ENCODE peak calls at places on chromosomes 7 and 10, in seven cellular contexts. A is stimulated activated CD8-positive, alpha-beta memory T cell treated with anti-CD3 and anti-CD28 coated beads, Interleukin-2, amount 100 ng/mL, for 48 hours; U is amygdala; M is right atrium auricular region; P is HFFc6; X is stromal cell of bone marrow; O is brain microvascular endothelial cell. N is an unnamed sample.

GRCh38 chr7:134637441-134637840 is 9.2 kb upstream of the BPGM start:
- DNase-seq in A (no peak), U (no peak), M (no peak), P (no peak), X (no peak), O (no peak), N (no peak)

GRCh38 chr10:102505462-102506115 is 1.8 kb downstream of the SUFU start:
- DNase-seq in A (no peak), U (no peak), M (no peak), P (no peak), X (no peak), O (no peak), N (no peak)

GRCh38 chr7:101126651-101127459 is at the start of gene SERPINE1:
- DNase-seq in A (peak; percentile 27), U (no peak), M (peak; percentile 96), P (peak; percentile 100), X (peak; percentile 99), O (peak; percentile 100), N (no peak)

GRCh38 chr7:37248396-37248836 is 200.2 kb downstream of the ELMO1 start:
- DNase-seq in A (no peak), U (no peak), M (no peak), P (no peak), X (no peak), O (no peak), N (no peak)

GRCh38 chr7:903921-904755 is 27.8 kb downstream of the GET4 start:
- DNase-seq in A (no peak), U (no peak), M (no peak), P (no peak), X (no peak), O (no peak), N (no peak)

GRCh38 chr10:43872644-43873043 is 224.0 kb upstream of the ZNF32 start:
- DNase-seq in A (no peak), U (no peak), M (no peak), P (no peak), X (no peak), O (no peak), N (no peak)

GRCh38 chr7:36192877-36193276 is 39.8 kb downstream of the EEPD1 start:
- DNase-seq in A (no peak), U (no peak), M (no peak), P (no peak), X (no peak), O (no peak), N (no peak)

GRCh38 chr7:44147026-44147881 is 6.1 kb upstream of the MYL7 start:
- DNase-seq in A (no peak), U (no peak), M (no peak), P (no peak), X (no peak), O (no peak), N (no peak)

GRCh38 chr7:132145466-132145865 is 430.8 kb downstream of the PLXNA4 start:
- DNase-seq in A (no peak), U (no peak), M (peak; percentile 77), P (peak; percentile 85), X (peak; percentile 86), O (peak; percentile 35), N (peak; percentile 76)

GRCh38 chr7:88322151-88322550 is 15.5 kb upstream of the STEAP4 start:
- DNase-seq in A (no peak), U (no peak), M (no peak), P (no peak), X (no peak), O (no peak), N (no peak)

GRCh38 chr10:30985552-30985951 is 46.1 kb downstream of the ZNF438 start:
- DNase-seq in A (no peak), U (no peak), M (no peak), P (peak; percentile 69), X (no peak), O (no peak), N (no peak)

GRCh38 chr7:39605087-39605486 is 18.3 kb upstream of the RALA start:
- DNase-seq in A (no peak), U (no peak), M (no peak), P (peak; percentile 64), X (no peak), O (no peak), N (no peak)

GRCh38 chr10:110649652-110650264 is 5.6 kb downstream of the RBM20 start:
- DNase-seq in A (no peak), U (no peak), M (no peak), P (no peak), X (no peak), O (no peak), N (no peak)

GRCh38 chr10:132281915-132282666 is 25.7 kb downstream of the STK32C start:
- DNase-seq in A (no peak), U (no peak), M (no peak), P (no peak), X (no peak), O (no peak), N (no peak)

GRCh38 chr10:99859585-99859984 is 77.1 kb downstream of the ABCC2 start:
- DNase-seq in A (no peak), U (no peak), M (no peak), P (no peak), X (no peak), O (no peak), N (no peak)

GRCh38 chr7:115047968-115048720 is 126.2 kb downstream of the MDFIC start:
- DNase-seq in A (no peak), U (no peak), M (no peak), P (no peak), X (no peak), O (peak; percentile 58), N (no peak)

GRCh38 chr10:47384148-47384921 is at the start of gene ZNF488:
- DNase-seq in A (peak; percentile 69), U (peak; percentile 68), M (peak; percentile 72), P (peak; percentile 12), X (peak; percentile 55), O (peak; percentile 41), N (peak; percentile 50)

GRCh38 chr10:130929422-130930325 is 381.8 kb downstream of the TCERG1L start:
- DNase-seq in A (no peak), U (no peak), M (peak; percentile 43), P (no peak), X (no peak), O (no peak), N (no peak)

GRCh38 chr7:77288676-77289320 is 89.2 kb upstream of the FGL2 start:
- DNase-seq in A (no peak), U (no peak), M (no peak), P (no peak), X (no peak), O (no peak), N (no peak)

GRCh38 chr7:73626814-73627213 is 2.5 kb upstream of the MLXIPL start:
- DNase-seq in A (no peak), U (no peak), M (no peak), P (peak; percentile 7), X (peak; percentile 18), O (no peak), N (peak; percentile 82)

GRCh38 chr10:7233259-7233991 is 177.4 kb downstream of the SFMBT2 start:
- DNase-seq in A (no peak), U (no peak), M (no peak), P (no peak), X (no peak), O (no peak), N (no peak)

GRCh38 chr7:137948083-137948844 is 53.6 kb downstream of the CREB3L2 start:
- DNase-seq in A (no peak), U (no peak), M (no peak), P (no peak), X (no peak), O (no peak), N (no peak)

GRCh38 chr10:80165173-80165572 is 32.6 kb downstream of the PLAC9 start:
- DNase-seq in A (no peak), U (no peak), M (no peak), P (peak; percentile 61), X (no peak), O (peak; percentile 67), N (no peak)

GRCh38 chr10:79246606-79247275 is 100.5 kb upstream of the PPIF start:
- DNase-seq in A (no peak), U (no peak), M (peak; percentile 90), P (no peak), X (peak; percentile 84), O (no peak), N (no peak)

GRCh38 chr7:10940748-10941358 is 32.8 kb upstream of the PHF14 start:
- DNase-seq in A (no peak), U (no peak), M (no peak), P (no peak), X (no peak), O (no peak), N (no peak)

GRCh38 chr7:74619235-74619860 is 38.2 kb upstream of the GTF2I start:
- DNase-seq in A (no peak), U (no peak), M (no peak), P (no peak), X (no peak), O (no peak), N (no peak)

GRCh38 chr10:89505606-89506005 is 29.8 kb downstream of the SLC16A12 start:
- DNase-seq in A (no peak), U (no peak), M (no peak), P (no peak), X (no peak), O (no peak), N (no peak)

GRCh38 chr7:87312215-87312865 is 33.1 kb upstream of the CROT start:
- DNase-seq in A (peak; percentile 23), U (no peak), M (no peak), P (peak; percentile 61), X (peak; percentile 30), O (peak; percentile 46), N (peak; percentile 13)

GRCh38 chr10:91652364-91652763 is 19.5 kb upstream of the PPP1R3C start:
- DNase-seq in A (no peak), U (no peak), M (no peak), P (peak; percentile 98), X (peak; percentile 75), O (peak; percentile 89), N (no peak)

GRCh38 chr7:133365892-133366291 is 113.0 kb downstream of the EXOC4 start:
- DNase-seq in A (no peak), U (no peak), M (no peak), P (peak; percentile 4), X (no peak), O (peak; percentile 67), N (no peak)